ENCODE peak calls at places on chromosomes 1 and 21, in four cellular contexts. M is GM12878, E is K562, C is endothelial cell of umbilical vein. F is an unnamed sample.

GRCh38 chr1:38697387-38697786 is 162.2 kb downstream of the RRAGC start:
- DNase-seq in M (no peak), E (no peak), C (no peak), F (no peak)

GRCh38 chr1:22262583-22262982 is 119.7 kb upstream of the WNT4 start:
- DNase-seq in M (no peak), E (no peak), C (no peak), F (no peak)

GRCh38 chr1:175035860-175036259 is 12.6 kb upstream of the MRPS14 start:
- DNase-seq in M (no peak), E (no peak), C (no peak), F (no peak)

GRCh38 chr1:245332513-245332912 is 177.7 kb downstream of the KIF26B start:
- DNase-seq in M (no peak), E (no peak), C (no peak), F (peak; percentile 7)

GRCh38 chr1:41371630-41372599 is 10.7 kb downstream of the FOXO6 start:
- DNase-seq in M (no peak), E (no peak), C (no peak), F (no peak)

GRCh38 chr1:9201421-9202239 is 32.9 kb upstream of the H6PD start:
- DNase-seq in M (no peak), E (no peak), C (peak; percentile 48), F (peak; percentile 86)

GRCh38 chr1:225447649-225448048 is 19.8 kb upstream of the LBR start:
- DNase-seq in M (no peak), E (no peak), C (no peak), F (peak; percentile 42)

GRCh38 chr1:169630006-169630405 is at the start of gene SELP:
- DNase-seq in M (no peak), E (no peak), C (peak; percentile 70), F (no peak)

GRCh38 chr1:15344800-15345710 is 64.6 kb upstream of the EFHD2 start:
- DNase-seq in M (no peak), E (no peak), C (no peak), F (no peak)

GRCh38 chr1:27525296-27526271 is 35.6 kb upstream of the WASF2 start:
- DNase-seq in M (peak; percentile 53), E (peak; percentile 97), C (no peak), F (peak; percentile 53)

GRCh38 chr1:19485362-19486187 is at the start of gene CAPZB:
- DNase-seq in M (no peak), E (peak; percentile 96), C (peak; percentile 79), F (peak; percentile 81)

GRCh38 chr1:248807067-248807737 is 18.5 kb downstream of the SH3BP5L start:
- DNase-seq in M (no peak), E (peak; percentile 77), C (peak; percentile 26), F (peak; percentile 39)

GRCh38 chr1:89719502-89720306 is 86.8 kb downstream of the LRRC8C start:
- DNase-seq in M (peak; percentile 80), E (peak; percentile 34), C (peak; percentile 89), F (peak; percentile 22)

GRCh38 chr21:27292229-27292628 is 325.3 kb upstream of the ADAMTS5 start:
- DNase-seq in M (no peak), E (no peak), C (no peak), F (no peak)

GRCh38 chr1:21617126-21617738 is 51.9 kb downstream of the RAP1GAP start:
- DNase-seq in M (no peak), E (no peak), C (no peak), F (no peak)

GRCh38 chr21:45256021-45256911 is 31.4 kb downstream of the POFUT2 start:
- DNase-seq in M (no peak), E (no peak), C (no peak), F (no peak)

GRCh38 chr1:17139637-17140036 is 20.4 kb upstream of the PADI2 start:
- DNase-seq in M (no peak), E (no peak), C (no peak), F (no peak)

GRCh38 chr1:29458737-29459550 is 222.6 kb downstream of the PTPRU start:
- DNase-seq in M (no peak), E (no peak), C (no peak), F (no peak)

GRCh38 chr1:94798472-94798871 is 21.7 kb upstream of the SLC44A3 start:
- DNase-seq in M (no peak), E (no peak), C (no peak), F (no peak)

GRCh38 chr1:55007626-55008025 is 8.9 kb downstream of the BSND start:
- DNase-seq in M (no peak), E (no peak), C (no peak), F (peak; percentile 63)

GRCh38 chr21:33566514-33566913 is 22.0 kb downstream of the DONSON start:
- DNase-seq in M (no peak), E (no peak), C (no peak), F (peak; percentile 21)

GRCh38 chr1:29532741-29533140 is 296.4 kb downstream of the PTPRU start:
- DNase-seq in M (no peak), E (no peak), C (no peak), F (no peak)

GRCh38 chr21:45596704-45597318 is 46.7 kb upstream of the PCBP3 start:
- DNase-seq in M (no peak), E (peak; percentile 86), C (peak; percentile 60), F (peak; percentile 28)

GRCh38 chr1:64495878-64496277 is 25.9 kb downstream of the CACHD1 start:
- DNase-seq in M (no peak), E (no peak), C (no peak), F (no peak)

GRCh38 chr1:163195728-163196448 is 6.8 kb downstream of the RGS5 start:
- DNase-seq in M (no peak), E (peak; percentile 16), C (peak; percentile 97), F (peak; percentile 67)

GRCh38 chr1:53719469-53719868 is 19.5 kb downstream of the GLIS1 start:
- DNase-seq in M (no peak), E (no peak), C (no peak), F (no peak)

GRCh38 chr1:10606070-10606469 is 131.3 kb downstream of the PEX14 start:
- DNase-seq in M (no peak), E (no peak), C (no peak), F (no peak)

GRCh38 chr1:200367841-200368534 is 41.8 kb downstream of the ZNF281 start:
- DNase-seq in M (no peak), E (no peak), C (no peak), F (peak; percentile 85)

GRCh38 chr1:100671604-100672003 is 47.9 kb upstream of the VCAM1 start:
- DNase-seq in M (no peak), E (no peak), C (peak; percentile 50), F (peak; percentile 60)

GRCh38 chr1:220005489-220005888 is 40.8 kb downstream of the EPRS1 start:
- DNase-seq in M (no peak), E (no peak), C (no peak), F (no peak)

GRCh38 chr1:246689409-246689997 is 34.7 kb upstream of the SCCPDH start:
- DNase-seq in M (peak; percentile 34), E (peak; percentile 80), C (peak; percentile 71), F (peak; percentile 66)

GRCh38 chr1:16367258-16367967 is 371 bp downstream of the SZRD1 start:
- DNase-seq in M (peak; percentile 94), E (peak; percentile 91), C (peak; percentile 94), F (peak; percentile 85)

GRCh38 chr1:53543771-53544695 is 84.8 kb downstream of the DMRTB1 start:
- DNase-seq in M (no peak), E (no peak), C (no peak), F (no peak)

GRCh38 chr1:94925561-94926364 is 1.1 kb downstream of the CNN3 start:
- DNase-seq in M (peak; percentile 5), E (no peak), C (peak; percentile 81), F (peak; percentile 87)

GRCh38 chr1:99642053-99642452 is 3.9 kb upstream of the PALMD start:
- DNase-seq in M (no peak), E (peak; percentile 50), C (no peak), F (no peak)

GRCh38 chr1:110421159-110421777 is 13.8 kb upstream of the LAMTOR5 start:
- DNase-seq in M (no peak), E (peak; percentile 55), C (no peak), F (peak; percentile 67)

GRCh38 chr1:10795305-10796021 is 983 bp downstream of the CASZ1 start:
- DNase-seq in M (no peak), E (no peak), C (peak; percentile 13), F (no peak)

GRCh38 chr1:32878183-32878582 is 7.5 kb upstream of the FNDC5 start:
- DNase-seq in M (no peak), E (no peak), C (no peak), F (peak; percentile 30)

GRCh38 chr21:34845521-34846213 is 176.9 kb downstream of the CLIC6 start:
- DNase-seq in M (peak; percentile 60), E (no peak), C (peak; percentile 80), F (peak; percentile 90)
- TF ChIP-seq FOS in M (no peak), E (no peak), C (peak; percentile 56), F (peak; percentile 82)

GRCh38 chr21:44012474-44013379 is 618 bp downstream of the TRAPPC10 start:
- DNase-seq in M (peak; percentile 27), E (peak; percentile 94), C (peak; percentile 24), F (peak; percentile 13)
- TF ChIP-seq FOS in M (no peak), E (no peak), C (no peak), F (no peak)

DNA sequence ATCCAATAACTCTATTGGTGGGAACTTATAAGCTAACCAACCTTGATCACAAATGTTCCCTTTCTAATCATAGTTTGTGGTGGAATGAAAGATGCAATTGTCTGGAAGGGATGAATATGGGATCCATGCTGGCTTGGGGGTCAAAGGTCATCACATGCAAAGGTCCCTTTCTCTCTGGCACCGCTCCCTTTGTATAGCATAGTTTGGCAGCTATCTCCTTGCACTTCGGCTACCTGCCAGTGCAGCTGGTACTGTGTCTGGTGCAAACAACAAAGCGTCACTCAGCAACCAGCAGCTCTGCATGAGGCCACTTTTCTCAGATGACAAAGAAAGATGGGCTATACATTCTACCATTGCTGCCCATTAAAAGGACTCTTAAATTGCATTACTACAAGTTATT is 188.2 kb upstream of the NFIA start:
- DNase-seq in M (no peak), E (no peak), C (no peak), F (no peak)
- TF ChIP-seq FOS in M (no peak), E (no peak), C (no peak), F (no peak)

DNA sequence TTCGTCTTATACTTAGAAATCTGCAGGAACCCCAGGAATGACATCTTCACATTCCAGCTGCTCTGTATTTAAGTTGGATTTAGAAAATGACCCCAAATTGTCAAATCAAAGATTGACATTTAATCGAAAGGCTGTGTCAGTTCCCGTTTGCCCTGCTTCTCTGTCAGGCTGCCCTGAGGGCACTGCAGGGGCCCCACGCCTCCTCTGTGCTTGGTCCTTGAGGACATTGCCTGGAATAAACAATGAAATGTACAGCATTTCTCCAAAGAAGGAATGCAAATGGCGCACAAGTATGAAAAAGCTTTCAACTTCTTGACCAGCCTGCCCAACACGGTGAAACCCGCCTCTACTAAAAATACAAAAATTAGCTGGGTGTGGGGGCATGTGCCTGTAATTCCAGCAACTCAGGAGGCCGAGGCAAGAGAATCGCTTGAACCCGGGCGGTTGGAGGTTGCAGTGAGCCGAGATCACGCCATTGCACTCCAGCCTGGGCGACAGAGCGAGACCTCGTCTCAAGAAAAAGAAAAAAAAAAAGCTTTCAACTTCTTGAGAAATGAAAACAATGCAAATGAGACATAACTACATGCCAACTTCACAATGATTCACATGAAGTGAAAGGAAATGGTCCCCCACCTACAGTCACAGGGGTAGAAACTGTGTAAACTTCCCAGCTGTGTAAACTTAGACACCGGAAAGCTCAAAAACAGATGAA is 3.0 kb downstream of the TMPRSS3 start:
- DNase-seq in M (peak; percentile 96), E (no peak), C (peak; percentile 58), F (no peak)
- TF ChIP-seq FOS in M (no peak), E (no peak), C (no peak), F (no peak)

DNA sequence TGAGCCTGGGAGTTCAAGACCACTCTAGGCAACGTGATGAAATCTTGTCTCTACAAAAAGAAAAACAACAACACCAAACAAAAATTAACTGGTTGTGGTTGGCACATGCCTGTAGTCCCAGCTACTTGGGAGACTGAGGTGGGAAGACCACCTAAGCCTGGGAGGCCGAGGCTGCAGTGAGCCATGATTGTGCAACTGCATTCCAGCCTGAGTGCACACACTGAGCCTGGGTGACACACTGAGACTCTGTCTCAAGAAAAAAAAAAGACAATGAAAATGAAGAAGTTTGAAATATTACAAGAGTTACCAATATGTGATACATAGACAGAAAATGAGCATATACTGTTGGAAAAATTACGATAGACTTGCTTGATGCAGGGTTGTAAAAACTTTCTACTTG is 31.9 kb downstream of the PDC start:
- DNase-seq in M (no peak), E (no peak), C (no peak), F (no peak)
- TF ChIP-seq FOS in M (no peak), E (no peak), C (no peak), F (no peak)

F was measured in IMR-90.